ENCODE peak calls at places on chromosomes 12 and 14, in eight cellular contexts. One of them, this sample, is unnamed.

GRCh38 chr12:6942331-6942665 is 1.3 kb upstream of the RNU7-1 start:
- DNase-seq in SK-N-SH: peak; percentile 20
- DNase-seq in sigmoid colon: no peak
- DNase-seq in Panc1: no peak
- DNase-seq in GM23338: no peak
- DNase-seq in HepG2: no peak
- DNase-seq in stomach: no peak
- DNase-seq in suprapubic skin: no peak
- DNase-seq in this sample: no peak

GRCh38 chr14:80055226-80055625 is 156.1 kb downstream of the DIO2 start:
- DNase-seq in SK-N-SH: no peak
- DNase-seq in sigmoid colon: no peak
- DNase-seq in Panc1: no peak
- DNase-seq in GM23338: no peak
- DNase-seq in HepG2: no peak
- DNase-seq in stomach: no peak
- DNase-seq in suprapubic skin: no peak
- DNase-seq in this sample: no peak

GRCh38 chr14:105890474-105891220 is 364.3 kb downstream of the TMEM121 start:
- DNase-seq in SK-N-SH: no peak
- DNase-seq in sigmoid colon: peak; percentile 29
- DNase-seq in Panc1: no peak
- DNase-seq in GM23338: no peak
- DNase-seq in HepG2: no peak
- DNase-seq in stomach: no peak
- DNase-seq in suprapubic skin: peak; percentile 54
- DNase-seq in this sample: no peak

GRCh38 chr14:103846569-103847438 is 571 bp downstream of the PPP1R13B start:
- DNase-seq in SK-N-SH: peak; percentile 80
- DNase-seq in sigmoid colon: peak; percentile 69
- DNase-seq in Panc1: no peak
- DNase-seq in GM23338: peak; percentile 67
- DNase-seq in HepG2: no peak
- DNase-seq in stomach: peak; percentile 60
- DNase-seq in suprapubic skin: peak; percentile 71
- DNase-seq in this sample: no peak

GRCh38 chr12:93098077-93098476 is 169.0 kb upstream of the EEA1 start:
- DNase-seq in SK-N-SH: no peak
- DNase-seq in sigmoid colon: no peak
- DNase-seq in Panc1: peak; percentile 13
- DNase-seq in GM23338: peak; percentile 92
- DNase-seq in HepG2: no peak
- DNase-seq in stomach: peak; percentile 72
- DNase-seq in suprapubic skin: peak; percentile 68
- DNase-seq in this sample: no peak

GRCh38 chr12:29216797-29217583 is 67.9 kb downstream of the FAR2 start:
- DNase-seq in SK-N-SH: no peak
- DNase-seq in sigmoid colon: no peak
- DNase-seq in Panc1: no peak
- DNase-seq in GM23338: no peak
- DNase-seq in HepG2: no peak
- DNase-seq in stomach: no peak
- DNase-seq in suprapubic skin: no peak
- DNase-seq in this sample: peak; percentile 93

GRCh38 chr14:97592341-97592980 is 795.3 kb downstream of the VRK1 start:
- DNase-seq in SK-N-SH: no peak
- DNase-seq in sigmoid colon: no peak
- DNase-seq in Panc1: no peak
- DNase-seq in GM23338: no peak
- DNase-seq in HepG2: no peak
- DNase-seq in stomach: no peak
- DNase-seq in suprapubic skin: no peak
- DNase-seq in this sample: no peak

GRCh38 chr14:30988509-30988908 is 36.9 kb upstream of the AP4S1 start:
- DNase-seq in SK-N-SH: no peak
- DNase-seq in sigmoid colon: no peak
- DNase-seq in Panc1: no peak
- DNase-seq in GM23338: no peak
- DNase-seq in HepG2: peak; percentile 49
- DNase-seq in stomach: no peak
- DNase-seq in suprapubic skin: no peak
- DNase-seq in this sample: no peak

GRCh38 chr12:43238281-43238680 is 313.7 kb downstream of the ADAMTS20 start:
- DNase-seq in SK-N-SH: no peak
- DNase-seq in sigmoid colon: no peak
- DNase-seq in Panc1: no peak
- DNase-seq in GM23338: no peak
- DNase-seq in HepG2: no peak
- DNase-seq in stomach: no peak
- DNase-seq in suprapubic skin: no peak
- DNase-seq in this sample: no peak

GRCh38 chr14:101992708-101993107 is 28.3 kb downstream of the DYNC1H1 start:
- DNase-seq in SK-N-SH: no peak
- DNase-seq in sigmoid colon: no peak
- DNase-seq in Panc1: no peak
- DNase-seq in GM23338: no peak
- DNase-seq in HepG2: no peak
- DNase-seq in stomach: no peak
- DNase-seq in suprapubic skin: no peak
- DNase-seq in this sample: no peak

GRCh38 chr12:119594772-119595445 is 1.3 kb downstream of the TMEM233 start:
- DNase-seq in SK-N-SH: peak; percentile 36
- DNase-seq in sigmoid colon: no peak
- DNase-seq in Panc1: no peak
- DNase-seq in GM23338: peak; percentile 51
- DNase-seq in HepG2: no peak
- DNase-seq in stomach: no peak
- DNase-seq in suprapubic skin: no peak
- DNase-seq in this sample: no peak

GRCh38 chr12:111268738-111269572 is 99.9 kb downstream of the PHETA1 start:
- DNase-seq in SK-N-SH: peak; percentile 60
- DNase-seq in sigmoid colon: no peak
- DNase-seq in Panc1: no peak
- DNase-seq in GM23338: peak; percentile 71
- DNase-seq in HepG2: no peak
- DNase-seq in stomach: no peak
- DNase-seq in suprapubic skin: no peak
- DNase-seq in this sample: no peak

GRCh38 chr14:53956427-53957201 is at the start of gene BMP4:
- DNase-seq in SK-N-SH: peak; percentile 44
- DNase-seq in sigmoid colon: peak; percentile 95
- DNase-seq in Panc1: no peak
- DNase-seq in GM23338: peak; percentile 97
- DNase-seq in HepG2: peak; percentile 82
- DNase-seq in stomach: peak; percentile 76
- DNase-seq in suprapubic skin: peak; percentile 93
- DNase-seq in this sample: no peak

GRCh38 chr14:105030194-105030593 is 9.3 kb upstream of the CDCA4 start:
- DNase-seq in SK-N-SH: no peak
- DNase-seq in sigmoid colon: no peak
- DNase-seq in Panc1: no peak
- DNase-seq in GM23338: no peak
- DNase-seq in HepG2: no peak
- DNase-seq in stomach: no peak
- DNase-seq in suprapubic skin: no peak
- DNase-seq in this sample: no peak

GRCh38 chr14:65000868-65001600 is 14.3 kb downstream of the FNTB start:
- DNase-seq in SK-N-SH: no peak
- DNase-seq in sigmoid colon: no peak
- DNase-seq in Panc1: no peak
- DNase-seq in GM23338: no peak
- DNase-seq in HepG2: no peak
- DNase-seq in stomach: no peak
- DNase-seq in suprapubic skin: no peak
- DNase-seq in this sample: no peak

GRCh38 chr14:70052990-70053389 is 135.8 kb downstream of the SLC8A3 start:
- DNase-seq in SK-N-SH: no peak
- DNase-seq in sigmoid colon: no peak
- DNase-seq in Panc1: no peak
- DNase-seq in GM23338: peak; percentile 76
- DNase-seq in HepG2: peak; percentile 38
- DNase-seq in stomach: no peak
- DNase-seq in suprapubic skin: no peak
- DNase-seq in this sample: no peak

GRCh38 chr12:123384318-123384993 is 524 bp downstream of the KMT5A start:
- DNase-seq in SK-N-SH: peak; percentile 44
- DNase-seq in sigmoid colon: peak; percentile 69
- DNase-seq in Panc1: no peak
- DNase-seq in GM23338: peak; percentile 34
- DNase-seq in HepG2: no peak
- DNase-seq in stomach: no peak
- DNase-seq in suprapubic skin: no peak
- DNase-seq in this sample: no peak

GRCh38 chr12:12791756-12792346 is 6.4 kb downstream of the APOLD1 start:
- DNase-seq in SK-N-SH: peak; percentile 69
- DNase-seq in sigmoid colon: peak; percentile 69
- DNase-seq in Panc1: no peak
- DNase-seq in GM23338: peak; percentile 57
- DNase-seq in HepG2: no peak
- DNase-seq in stomach: no peak
- DNase-seq in suprapubic skin: no peak
- DNase-seq in this sample: no peak

GRCh38 chr14:61193471-61193870 is 87.7 kb downstream of the TMEM30B start:
- DNase-seq in SK-N-SH: no peak
- DNase-seq in sigmoid colon: no peak
- DNase-seq in Panc1: no peak
- DNase-seq in GM23338: no peak
- DNase-seq in HepG2: no peak
- DNase-seq in stomach: no peak
- DNase-seq in suprapubic skin: no peak
- DNase-seq in this sample: no peak

DNA sequence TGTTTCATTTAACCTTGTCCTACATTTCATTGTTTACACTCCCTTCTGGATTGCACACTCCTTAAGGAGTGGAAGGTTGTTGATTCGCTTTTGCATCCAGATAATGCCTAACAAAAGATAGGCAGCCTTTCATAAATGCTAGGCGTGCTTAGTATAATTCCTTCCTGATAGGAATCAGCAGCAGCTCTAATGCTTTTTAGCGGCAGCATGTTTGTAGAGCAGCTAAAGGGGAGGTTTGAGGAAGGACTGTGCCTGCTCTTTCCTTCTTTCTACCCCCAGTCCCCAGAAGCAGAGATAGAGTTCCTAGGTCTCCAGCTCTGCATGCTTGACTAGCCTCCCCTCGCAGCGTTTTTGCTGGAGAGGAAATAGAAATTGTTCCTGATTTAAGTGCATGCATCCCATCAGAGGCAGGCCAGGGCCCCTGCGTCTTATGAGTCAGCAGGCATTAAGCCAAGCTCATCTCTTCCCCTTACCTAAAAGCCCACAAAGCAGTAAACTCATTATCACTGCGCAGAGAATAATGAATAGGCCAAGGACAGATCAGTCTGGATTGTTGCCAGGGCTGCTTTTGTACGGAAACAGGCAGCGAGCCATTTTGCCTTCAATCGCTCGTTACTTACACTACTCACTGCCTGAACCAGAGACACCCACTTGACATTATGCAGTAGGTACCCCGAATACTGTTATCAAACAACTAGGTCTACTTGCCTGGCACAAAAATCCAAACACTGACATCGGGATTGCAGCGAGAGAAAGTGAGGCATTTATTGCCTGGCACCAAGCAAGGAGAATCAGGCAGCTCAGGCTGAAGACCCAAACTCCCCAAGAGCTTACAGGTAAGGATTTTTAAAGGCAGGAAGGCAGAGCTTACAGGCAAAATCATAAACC is 14.1 kb upstream of the TBPL2 start:
- DNase-seq in SK-N-SH: peak; percentile 79
- DNase-seq in sigmoid colon: peak; percentile 77
- DNase-seq in Panc1: no peak
- DNase-seq in GM23338: no peak
- DNase-seq in HepG2: peak; percentile 16
- DNase-seq in stomach: peak; percentile 37
- DNase-seq in suprapubic skin: no peak
- DNase-seq in this sample: peak; percentile 87
- TF ChIP-seq POLR2AphosphoS5 in SK-N-SH: peak; percentile 77
- TF ChIP-seq POLR2AphosphoS5 in sigmoid colon: no peak
- TF ChIP-seq POLR2AphosphoS5 in Panc1: no peak
- TF ChIP-seq POLR2AphosphoS5 in GM23338: no peak
- TF ChIP-seq POLR2AphosphoS5 in HepG2: no peak
- TF ChIP-seq POLR2AphosphoS5 in stomach: peak; percentile 32
- TF ChIP-seq POLR2AphosphoS5 in suprapubic skin: no peak
- TF ChIP-seq POLR2AphosphoS5 in this sample: peak; percentile 35

DNA sequence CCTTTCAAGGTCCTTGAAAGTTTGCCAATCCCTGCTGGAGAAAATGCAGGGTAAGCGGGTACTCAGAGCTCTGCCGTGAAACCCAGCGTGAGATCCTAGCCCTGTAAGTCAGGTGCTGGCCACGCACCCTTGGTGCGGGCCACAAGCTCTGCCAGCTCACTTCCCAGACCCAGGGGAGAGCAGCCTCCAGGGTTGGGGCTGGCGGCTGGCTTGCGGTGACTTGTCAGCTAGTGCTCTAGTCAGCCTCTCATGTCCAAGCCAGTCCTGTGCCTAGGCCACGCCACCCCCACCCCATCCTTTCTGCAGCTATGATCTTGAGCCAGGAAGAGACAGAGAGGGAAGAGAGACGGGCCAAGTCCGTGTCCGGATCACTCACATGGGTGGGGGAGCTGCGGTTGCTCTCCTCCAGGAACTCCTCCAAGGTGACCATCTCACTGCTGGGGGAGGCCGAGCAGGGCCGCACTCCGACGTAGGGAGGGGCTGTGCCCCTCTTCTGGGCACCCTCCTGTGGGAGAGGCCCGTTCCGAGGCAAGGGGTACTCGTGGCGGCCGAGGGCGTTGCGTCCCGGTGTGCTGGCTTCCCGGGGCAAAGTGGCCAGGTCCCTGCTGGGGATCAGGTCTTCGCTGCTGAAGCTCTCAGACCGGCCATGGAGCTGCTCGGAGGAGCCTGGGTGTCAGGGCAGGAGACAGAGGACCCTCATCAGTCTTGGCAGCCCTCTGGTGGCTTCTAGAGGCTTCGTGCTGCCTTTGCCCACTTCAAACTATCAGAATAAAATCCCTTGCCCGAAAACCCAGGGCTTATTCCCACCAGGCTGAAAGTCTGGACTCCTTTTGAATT is 33.3 kb upstream of the GPR68 start:
- DNase-seq in SK-N-SH: no peak
- DNase-seq in sigmoid colon: no peak
- DNase-seq in Panc1: no peak
- DNase-seq in GM23338: no peak
- DNase-seq in HepG2: no peak
- DNase-seq in stomach: no peak
- DNase-seq in suprapubic skin: no peak
- DNase-seq in this sample: no peak
- H3K36me3 ChIP-seq in SK-N-SH: no peaks in the 10 kb centered on the region
- H3K36me3 ChIP-seq in sigmoid colon: no peaks in the 10 kb centered on the region
- H3K36me3 ChIP-seq in Panc1: no peaks in the 10 kb centered on the region
- H3K36me3 ChIP-seq in GM23338: peaks cover 13% of the 10 kb centered on the region
- H3K36me3 ChIP-seq in HepG2: peaks cover 10% of the 10 kb centered on the region
- H3K36me3 ChIP-seq in stomach: peaks cover 92% of the 10 kb centered on the region
- H3K36me3 ChIP-seq in suprapubic skin: peaks cover 17% of the 10 kb centered on the region
- H3K36me3 ChIP-seq in this sample: peaks cover 15% of the 10 kb centered on the region

GRCh38 chr14:21261824-21262223 is 7.4 kb downstream of the HNRNPC start:
- DNase-seq in SK-N-SH: no peak
- DNase-seq in sigmoid colon: no peak
- DNase-seq in Panc1: no peak
- DNase-seq in GM23338: no peak
- DNase-seq in HepG2: no peak
- DNase-seq in stomach: no peak
- DNase-seq in suprapubic skin: no peak
- DNase-seq in this sample: no peak
- H3K27ac ChIP-seq in SK-N-SH: no peak overlapping the region
- H3K27ac ChIP-seq in sigmoid colon: no peak overlapping the region
- H3K27ac ChIP-seq in Panc1: no peak overlapping the region
- H3K27ac ChIP-seq in GM23338: no peak overlapping the region
- H3K27ac ChIP-seq in HepG2: no peak overlapping the region
- H3K27ac ChIP-seq in stomach: no peak overlapping the region
- H3K27ac ChIP-seq in suprapubic skin: no peak overlapping the region
- H3K27ac ChIP-seq in this sample: peak overlapping the region; percentile 73

GRCh38 chr12:2963760-2964292 is 4.6 kb downstream of the TEAD4 start:
- DNase-seq in SK-N-SH: no peak
- DNase-seq in sigmoid colon: no peak
- DNase-seq in Panc1: no peak
- DNase-seq in GM23338: peak; percentile 81
- DNase-seq in HepG2: peak; percentile 78
- DNase-seq in stomach: no peak
- DNase-seq in suprapubic skin: no peak
- DNase-seq in this sample: no peak
- TF ChIP-seq POLR2AphosphoS5 in SK-N-SH: no peak
- TF ChIP-seq POLR2AphosphoS5 in sigmoid colon: no peak
- TF ChIP-seq POLR2AphosphoS5 in Panc1: no peak
- TF ChIP-seq POLR2AphosphoS5 in GM23338: peak; percentile 60
- TF ChIP-seq POLR2AphosphoS5 in HepG2: peak; percentile 55
- TF ChIP-seq POLR2AphosphoS5 in stomach: no peak
- TF ChIP-seq POLR2AphosphoS5 in suprapubic skin: no peak
- TF ChIP-seq POLR2AphosphoS5 in this sample: no peak